ENCODE peak calls at places on chromosomes 4 and X, in eight cellular contexts. V, B, C, W, L, K, Q and M are unnamed samples.

GRCh38 chr4:153241970-153242847 is 38.0 kb downstream of the TRIM2 start:
- DNase-seq in V (no peak), B (no peak), C (no peak), W (no peak), L (no peak), K (no peak), Q (no peak), M (no peak)

GRCh38 chr4:2007804-2008670 is 737 bp downstream of the NELFA start:
- DNase-seq in V (no peak), B (no peak), C (no peak), W (no peak), L (peak), K (peak), Q (peak), M (no peak)

GRCh38 chr4:53365121-53365485 is 758 bp downstream of the SCFD2 start:
- DNase-seq in V (no peak), B (peak), C (no peak), W (no peak), L (no peak), K (peak), Q (no peak), M (no peak)

GRCh38 chr4:14888790-14889189 is 113.5 kb upstream of the CPEB2 start:
- DNase-seq in V (peak), B (peak), C (no peak), W (no peak), L (no peak), K (no peak), Q (no peak), M (no peak)

GRCh38 chr4:130640583-130640982 is 1544.6 kb downstream of the C4orf33 start:
- DNase-seq in V (no peak), B (no peak), C (no peak), W (no peak), L (no peak), K (no peak), Q (no peak), M (no peak)

GRCh38 chr4:151302432-151302831 is 23.0 kb downstream of the SH3D19 start:
- DNase-seq in V (peak), B (no peak), C (no peak), W (no peak), L (no peak), K (no peak), Q (no peak), M (no peak)

GRCh38 chr4:151738706-151739105 is 22.1 kb downstream of the GATB start:
- DNase-seq in V (no peak), B (no peak), C (no peak), W (no peak), L (no peak), K (no peak), Q (no peak), M (no peak)

GRCh38 chrX:109886122-109886761 is 116.7 kb upstream of the TMEM164 start:
- DNase-seq in V (peak), B (peak), C (no peak), W (peak), L (peak), K (peak), Q (no peak), M (no peak)

GRCh38 chr4:178633263-178633662 is 1191.0 kb upstream of the AGA start:
- DNase-seq in V (no peak), B (peak), C (no peak), W (no peak), L (no peak), K (no peak), Q (no peak), M (no peak)

GRCh38 chr4:25457053-25457715 is 80.1 kb downstream of the ANAPC4 start:
- DNase-seq in V (no peak), B (peak), C (no peak), W (peak), L (no peak), K (no peak), Q (no peak), M (no peak)

GRCh38 chr4:169397762-169398161 is 127.0 kb upstream of the SH3RF1 start:
- DNase-seq in V (no peak), B (peak), C (no peak), W (no peak), L (no peak), K (no peak), Q (no peak), M (no peak)

GRCh38 chr4:134470544-134470943 is 269.0 kb upstream of the PABPC4L start:
- DNase-seq in V (no peak), B (peak), C (no peak), W (no peak), L (peak), K (no peak), Q (no peak), M (no peak)

GRCh38 chr4:127000846-127001245 is 631.9 kb upstream of the INTU start:
- DNase-seq in V (no peak), B (no peak), C (no peak), W (no peak), L (no peak), K (no peak), Q (no peak), M (no peak)

GRCh38 chr4:24796632-24797031 is 1.3 kb downstream of the SOD3 start:
- DNase-seq in V (no peak), B (no peak), C (no peak), W (no peak), L (no peak), K (no peak), Q (no peak), M (no peak)

GRCh38 chr4:181611033-181611711 is 632.0 kb upstream of the TENM3 start:
- DNase-seq in V (no peak), B (no peak), C (no peak), W (no peak), L (no peak), K (no peak), Q (no peak), M (no peak)

GRCh38 chr4:141023051-141023450 is 110.2 kb downstream of the RNF150 start:
- DNase-seq in V (no peak), B (no peak), C (no peak), W (no peak), L (no peak), K (no peak), Q (no peak), M (no peak)

GRCh38 chr4:103915224-103915869 is 195.6 kb upstream of the TACR3 start:
- DNase-seq in V (no peak), B (peak), C (no peak), W (no peak), L (peak), K (no peak), Q (no peak), M (no peak)

GRCh38 chr4:67886281-67886680 is 2.5 kb upstream of the TMPRSS11D start:
- DNase-seq in V (no peak), B (peak), C (no peak), W (no peak), L (no peak), K (no peak), Q (no peak), M (no peak)

GRCh38 chrX:100606753-100607152 is 22.0 kb downstream of the TNMD start:
- DNase-seq in V (no peak), B (no peak), C (no peak), W (no peak), L (no peak), K (no peak), Q (no peak), M (no peak)
- TF ChIP-seq CTCF in V (no peak), B (no peak), C (no peak), W (no peak), L (no peak), K (no peak), Q (no peak), M (no peak)

GRCh38 chr4:17562157-17562556 is 14.8 kb upstream of the LAP3 start:
- DNase-seq in V (no peak), B (no peak), C (no peak), W (no peak), L (no peak), K (peak), Q (no peak), M (no peak)
- TF ChIP-seq CTCF in V (no peak), B (no peak), C (no peak), W (no peak), L (no peak), K (peak), Q (no peak), M (no peak)

DNA sequence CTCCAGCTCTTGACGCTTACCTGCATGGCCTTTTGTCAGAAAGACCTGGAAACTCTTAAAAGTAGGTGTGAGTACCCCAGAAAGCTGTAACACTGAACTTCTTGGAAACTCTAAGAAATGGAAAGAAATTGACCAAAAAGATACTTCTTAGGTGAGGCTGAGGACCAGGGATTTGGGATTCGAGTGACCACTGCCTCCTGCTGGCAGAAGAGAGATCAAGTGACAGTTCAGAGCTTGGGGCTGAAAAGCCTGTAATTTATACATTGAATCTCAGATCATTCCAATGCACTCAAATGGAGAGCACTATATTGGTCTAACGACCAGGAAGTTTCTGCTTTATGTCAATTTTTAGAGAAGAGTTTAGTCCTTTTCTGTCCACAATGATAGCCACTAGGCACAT is 204.6 kb downstream of the PDGFRA start:
- DNase-seq in V (no peak), B (peak), C (no peak), W (no peak), L (no peak), K (peak), Q (no peak), M (no peak)
- TF ChIP-seq CTCF in V (peak), B (peak), C (no peak), W (peak), L (peak), K (peak), Q (peak), M (no peak)

DNA sequence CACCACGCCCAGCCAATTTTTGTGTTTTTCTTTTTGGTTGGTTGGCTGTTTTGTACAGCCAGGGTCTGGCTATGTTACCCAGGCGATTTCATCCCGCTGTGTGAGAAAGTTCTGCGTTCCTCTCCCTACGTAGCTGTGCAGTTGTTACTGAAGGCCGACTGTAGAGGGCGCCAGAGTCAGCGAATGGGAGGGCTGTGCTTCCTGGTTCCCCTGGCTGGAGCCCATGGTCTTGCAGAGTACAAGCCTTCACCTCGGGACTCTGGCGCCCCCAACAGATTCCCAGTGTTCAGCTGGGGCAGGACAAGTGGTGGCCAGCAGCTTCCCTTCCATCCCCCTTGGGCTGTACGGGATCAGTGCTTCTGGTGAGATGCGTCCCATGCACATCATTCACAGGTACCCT is 5.6 kb upstream of the CT45A1 start:
- DNase-seq in V (no peak), B (peak), C (no peak), W (no peak), L (peak), K (peak), Q (no peak), M (no peak)
- TF ChIP-seq CTCF in V (no peak), B (peak), C (no peak), W (peak), L (peak), K (peak), Q (no peak), M (no peak)

DNA sequence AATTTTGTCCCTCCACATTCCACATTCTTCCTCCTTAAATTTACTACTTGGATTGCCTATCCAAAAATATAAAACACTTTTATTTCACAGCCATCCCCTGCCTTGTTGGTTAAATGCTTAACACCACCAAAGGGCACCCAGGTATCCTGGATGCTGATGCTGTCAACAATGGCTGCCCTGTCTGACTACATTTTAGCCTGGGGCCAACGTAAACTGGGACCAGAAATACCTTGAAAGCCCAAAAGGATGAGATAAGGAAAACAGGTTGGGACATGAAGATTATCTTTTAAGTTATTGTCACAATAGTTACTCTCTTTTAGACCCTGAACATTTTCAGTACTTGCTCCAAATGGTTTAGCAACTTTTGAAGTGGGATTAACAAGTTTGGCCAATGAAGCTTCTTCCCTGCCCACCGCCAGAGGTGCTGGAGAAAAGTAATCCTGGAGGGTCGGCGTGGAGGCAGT is 775 bp upstream of the YIPF6 start:
- DNase-seq in V (no peak), B (no peak), C (no peak), W (no peak), L (no peak), K (no peak), Q (no peak), M (no peak)
- TF ChIP-seq CTCF in V (no peak), B (no peak), C (no peak), W (no peak), L (no peak), K (peak), Q (peak), M (no peak)

GRCh38 chr4:8155660-8156421 is 2.8 kb downstream of the ABLIM2 start:
- DNase-seq in V (no peak), B (no peak), C (no peak), W (no peak), L (no peak), K (no peak), Q (no peak), M (no peak)
- TF ChIP-seq CTCF in V (no peak), B (no peak), C (no peak), W (no peak), L (no peak), K (no peak), Q (no peak), M (no peak)